ENCODE peak calls at places on chromosomes 11 and 22, in four cellular contexts. P is OCI-LY7, L is prostate gland, F is ovary. G is an unnamed sample.

GRCh38 chr11:104581246-104581980 is 316.8 kb downstream of the CASP12 start:
- DNase-seq in P (no peak), F (no peak), L (no peak), G (no peak)

GRCh38 chr11:121535122-121535796 is 82.5 kb upstream of the SORL1-AS1 start:
- DNase-seq in F (no peak), L (no peak), P (no peak), G (no peak)

GRCh38 chr11:104332110-104332509 is 168.2 kb upstream of the PDGFD start:
- DNase-seq in L (no peak), P (peak), F (no peak), G (peak)

GRCh38 chr11:121741954-121742361 is 289.2 kb upstream of the SORL1-AS1 start:
- DNase-seq in P (no peak), L (peak), F (peak), G (no peak)

GRCh38 chr22:24315367-24315781 is 44.7 kb downstream of the SPECC1L start:
- DNase-seq in F (no peak), P (no peak), L (no peak), G (no peak)

GRCh38 chr11:128180446-128181089 is 406.8 kb downstream of the ETS1 start:
- DNase-seq in L (no peak), P (no peak), F (no peak), G (no peak)

GRCh38 chr22:44587911-44588310 is 89.9 kb upstream of the RTL6 start:
- DNase-seq in L (no peak), P (no peak), F (no peak), G (no peak)

GRCh38 chr11:124865902-124866851 is 945 bp downstream of the ROBO3 start:
- DNase-seq in P (no peak), L (no peak), F (peak), G (peak)

GRCh38 chr11:23143031-23143430 is 282.8 kb upstream of the CCDC179 start:
- DNase-seq in P (no peak), L (no peak), F (no peak), G (no peak)

GRCh38 chr11:83282084-83282716 is 4.0 kb downstream of the CCDC90B start:
- DNase-seq in L (no peak), P (no peak), F (no peak), G (no peak)

GRCh38 chr22:49900441-49901230 is 17.6 kb downstream of the ALG12 start:
- DNase-seq in P (no peak), F (no peak), L (no peak), G (no peak)

GRCh38 chr11:129595043-129595962 is 219.7 kb downstream of the BARX2 start:
- DNase-seq in P (no peak), F (no peak), L (no peak), G (no peak)

GRCh38 chr22:46051646-46052045 is 74.7 kb upstream of the WNT7B start:
- DNase-seq in F (no peak), P (no peak), L (no peak), G (no peak)

GRCh38 chr22:19852177-19852781 is 2.4 kb downstream of the GNB1L start:
- DNase-seq in L (no peak), F (no peak), P (no peak), G (no peak)

GRCh38 chr11:78860720-78861422 is 286.2 kb upstream of the NARS2 start:
- DNase-seq in P (no peak), F (no peak), L (no peak), G (peak)

GRCh38 chr22:25495286-25495685 is 69.2 kb upstream of the GRK3 start:
- DNase-seq in P (no peak), F (no peak), L (no peak), G (no peak)

GRCh38 chr22:30858976-30859713 is 109.4 kb downstream of the MORC2 start:
- DNase-seq in P (no peak), L (no peak), F (no peak), G (no peak)

GRCh38 chr11:31940396-31941037 is 129.4 kb upstream of the PAX6 start:
- DNase-seq in F (no peak), L (no peak), P (no peak), G (no peak)

GRCh38 chr11:62005231-62005661 is 37.8 kb upstream of the FTH1 start:
- DNase-seq in F (no peak), P (no peak), L (no peak), G (no peak)

GRCh38 chr11:66883021-66883968 is 26.4 kb downstream of the LRFN4 start:
- DNase-seq in F (no peak), P (peak), L (peak), G (peak)

GRCh38 chr22:40348025-40348658 is 1.8 kb downstream of the ADSL start:
- DNase-seq in F (peak), P (peak), L (peak), G (peak)

GRCh38 chr11:42410251-42410956 is 901.4 kb upstream of the API5 start:
- DNase-seq in L (no peak), P (peak), F (no peak), G (no peak)

GRCh38 chr11:68340003-68340767 is 27.8 kb downstream of the LRP5 start:
- DNase-seq in P (peak), F (no peak), L (no peak), G (peak)

GRCh38 chr11:68340784-68341556 is 28.6 kb downstream of the LRP5 start:
- DNase-seq in P (no peak), F (no peak), L (no peak), G (peak)

GRCh38 chr11:68337399-68337835 is 25.0 kb downstream of the LRP5 start:
- DNase-seq in F (no peak), L (no peak), P (no peak), G (peak)

GRCh38 chr11:68335693-68336092 is 23.3 kb downstream of the LRP5 start:
- DNase-seq in P (no peak), L (no peak), F (no peak), G (peak)

GRCh38 chr11:68338041-68338800 is 25.8 kb downstream of the LRP5 start:
- DNase-seq in P (no peak), L (no peak), F (no peak), G (no peak)
- TF ChIP-seq CTCF in P (no peak), L (no peak), F (no peak), G (no peak)

GRCh38 chr11:108648528-108648885 is 16.4 kb upstream of the DDX10 start:
- DNase-seq in F (no peak), P (no peak), L (no peak), G (no peak)
- TF ChIP-seq CTCF in F (no peak), P (no peak), L (no peak), G (peak)

GRCh38 chr11:65083134-65083833 is 556 bp downstream of the CDCA5 start:
- DNase-seq in L (no peak), P (peak), F (no peak), G (peak)

GRCh38 chr11:65077466-65077865 is 6.4 kb downstream of the CDCA5 start:
- DNase-seq in F (no peak), L (no peak), P (peak), G (no peak)

GRCh38 chr11:65078786-65079342 is 5.0 kb downstream of the CDCA5 start:
- DNase-seq in L (no peak), P (no peak), F (no peak), G (no peak)

GRCh38 chr11:65072631-65072966 is 11.2 kb downstream of the CDCA5 start:
- DNase-seq in L (no peak), F (no peak), P (no peak), G (no peak)

DNA sequence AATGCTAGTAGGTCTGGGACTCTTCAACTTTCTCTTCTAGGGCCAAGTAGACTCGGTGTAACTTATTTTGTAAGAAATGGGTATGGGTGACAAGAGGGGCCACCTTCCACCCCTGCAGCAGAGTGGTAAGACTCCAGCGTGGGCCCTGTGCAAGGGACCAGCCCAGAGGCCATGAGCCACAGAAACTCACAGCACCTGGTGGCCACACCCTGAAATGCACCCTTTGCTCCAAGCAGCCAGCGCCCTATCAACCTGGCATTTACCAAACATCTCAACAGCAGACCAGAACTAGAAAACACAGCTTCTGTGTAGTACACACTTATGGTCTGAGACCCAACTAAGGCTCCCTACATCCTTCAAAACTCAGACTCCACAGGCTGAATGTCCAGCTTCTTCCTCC is 5.7 kb downstream of the CDCA5 start:
- DNase-seq in L (no peak), P (peak), F (no peak), G (peak)
- TF ChIP-seq CTCF in L (peak), P (peak), F (no peak), G (peak)

DNA sequence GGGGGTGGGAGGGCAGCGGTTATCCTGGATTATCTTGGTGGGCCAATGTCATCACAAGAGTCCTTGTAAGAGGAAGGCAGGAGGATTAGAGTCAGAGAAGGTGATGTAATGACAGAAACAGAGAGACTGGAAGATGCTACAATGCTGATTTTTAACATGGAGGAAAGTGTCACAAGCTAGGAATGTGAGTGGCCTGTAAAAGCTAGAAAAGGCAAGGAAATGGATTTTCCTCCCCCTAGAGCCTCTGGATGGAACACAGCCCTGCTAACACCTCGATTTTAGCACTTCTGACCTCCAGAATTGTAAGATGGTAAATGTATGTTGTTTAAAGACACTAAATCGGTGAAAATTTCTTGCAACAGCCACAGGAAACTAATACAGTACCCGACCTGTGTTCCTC is 109.3 kb downstream of the MN1 start:
- DNase-seq in L (no peak), F (no peak), P (no peak), G (no peak)
- TF ChIP-seq CTCF in L (no peak), F (no peak), P (no peak), G (no peak)

DNA sequence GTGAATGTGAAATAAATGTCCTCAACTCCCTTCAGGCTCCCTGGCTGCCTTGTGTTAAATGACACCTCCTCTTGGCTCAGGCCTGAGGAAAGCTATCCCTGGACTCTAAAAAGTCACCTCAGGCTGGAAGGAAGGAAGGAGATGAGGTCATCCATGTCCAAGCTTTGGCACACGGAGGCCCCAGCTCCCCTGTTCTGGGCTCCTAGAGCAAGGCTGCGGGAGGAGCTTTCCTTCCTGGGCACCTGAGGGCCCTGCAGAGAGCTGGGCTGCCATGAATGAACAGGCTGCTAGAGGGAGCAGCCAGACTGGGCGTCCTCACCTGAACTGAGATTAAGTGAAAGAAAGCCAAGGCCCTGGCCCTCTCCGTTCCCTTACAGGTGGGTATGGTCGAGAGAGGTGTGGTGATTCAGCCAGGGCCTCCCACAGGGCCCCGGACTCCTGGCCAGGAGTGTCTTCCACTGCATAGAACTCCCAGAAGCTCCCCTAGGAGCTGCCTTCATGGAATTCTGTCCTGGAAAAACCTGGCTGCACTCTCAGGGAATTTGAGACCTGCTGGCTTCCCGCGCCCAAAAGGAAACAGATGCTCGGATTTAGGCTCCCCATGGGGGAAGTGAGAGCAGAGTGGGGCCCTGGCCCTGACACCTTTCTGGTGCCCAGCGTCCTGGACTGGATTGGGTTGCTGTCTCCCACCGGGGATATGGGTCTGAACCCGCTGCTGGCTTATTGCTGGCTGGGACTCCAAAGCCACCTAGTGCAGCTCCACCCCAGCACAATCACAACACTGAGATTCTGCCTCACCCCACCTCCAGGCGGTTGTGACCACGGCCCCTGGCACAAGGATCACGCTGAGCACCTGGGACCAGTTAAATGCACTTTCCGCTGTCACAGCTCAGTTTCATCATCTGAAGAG is 22.2 kb downstream of the MYBPC3 start:
- DNase-seq in L (no peak), P (peak), F (no peak), G (no peak)
- TF ChIP-seq CTCF in L (no peak), P (no peak), F (no peak), G (no peak)

GRCh38 chr11:60485987-60486386 is 6.6 kb upstream of the MS4A12 start:
- DNase-seq in L (peak), F (no peak), P (peak), G (peak)
- TF ChIP-seq CTCF in L (peak), F (no peak), P (peak), G (peak)

G was measured in activated CD8-positive, alpha-beta T cell treated with anti-CD3 and anti-CD28 coated beads for 36 hours.